ENCODE peak calls at places on chromosomes 11 and 22, in six cellular contexts. J is tibial nerve, W is fibroblast of lung, O is pancreas, X is SK-N-SH, Y is right atrium auricular region. Q is an unnamed sample.
A peak's percentile ranks its signal among the peaks of the same experiment; 100 is the strongest.

GRCh38 chr11:112610996-112611795 is 350.0 kb upstream of the NCAM1 start:
- DNase-seq in J (no peak), W (no peak), O (no peak), X (no peak), Y (no peak), Q (no peak)

GRCh38 chr22:24474221-24474620 is 20.9 kb upstream of the UPB1 start:
- DNase-seq in J (no peak), W (peak; percentile 96), O (no peak), X (no peak), Y (no peak), Q (no peak)

GRCh38 chr22:24146791-24147353 is 34.4 kb upstream of the SUSD2 start:
- DNase-seq in J (peak; percentile 24), W (peak; percentile 89), O (peak; percentile 40), X (peak; percentile 75), Y (no peak), Q (no peak)

GRCh38 chr11:113446938-113447337 is 28.3 kb downstream of the DRD2 start:
- DNase-seq in J (no peak), W (no peak), O (no peak), X (peak; percentile 44), Y (no peak), Q (no peak)

GRCh38 chr11:102010776-102011500 is 36.3 kb upstream of the CFAP300 start:
- DNase-seq in J (peak; percentile 56), W (peak; percentile 92), O (no peak), X (peak; percentile 17), Y (peak; percentile 74), Q (no peak)

GRCh38 chr11:102426000-102426399 is 26.6 kb downstream of the TMEM123 start:
- DNase-seq in J (no peak), W (no peak), O (no peak), X (no peak), Y (no peak), Q (no peak)

GRCh38 chr22:41603873-41604332 is 14.3 kb upstream of the PMM1 start:
- DNase-seq in J (no peak), W (peak; percentile 25), O (no peak), X (no peak), Y (no peak), Q (peak; percentile 20)

GRCh38 chr22:20836987-20837823 is 21.4 kb downstream of the PI4KA start:
- DNase-seq in J (no peak), W (no peak), O (no peak), X (no peak), Y (no peak), Q (no peak)

GRCh38 chr22:45334528-45334927 is 24.8 kb downstream of the FAM118A start:
- DNase-seq in J (no peak), W (no peak), O (no peak), X (no peak), Y (no peak), Q (no peak)

GRCh38 chr11:45170484-45170883 is 24.0 kb downstream of the PRDM11 start:
- DNase-seq in J (no peak), W (no peak), O (no peak), X (no peak), Y (no peak), Q (no peak)

GRCh38 chr11:59173964-59174663 is 2.2 kb downstream of the DTX4 start:
- DNase-seq in J (no peak), W (peak; percentile 7), O (peak; percentile 64), X (no peak), Y (no peak), Q (no peak)

GRCh38 chr11:940496-941135 is 14.9 kb downstream of the AP2A2 start:
- DNase-seq in J (no peak), W (no peak), O (no peak), X (no peak), Y (no peak), Q (no peak)

GRCh38 chr11:47466701-47467250 is 17.8 kb upstream of the RAPSN start:
- DNase-seq in J (no peak), W (peak; percentile 35), O (peak; percentile 71), X (peak; percentile 57), Y (no peak), Q (no peak)

GRCh38 chr22:45953178-45953577 is 23.8 kb downstream of the WNT7B start:
- DNase-seq in J (no peak), W (no peak), O (no peak), X (no peak), Y (no peak), Q (no peak)

GRCh38 chr11:17579451-17579850 is 32.4 kb downstream of the OTOG start:
- DNase-seq in J (no peak), W (no peak), O (no peak), X (no peak), Y (no peak), Q (no peak)

GRCh38 chr11:37141707-37142106 is 543.7 kb upstream of the RAG2 start:
- DNase-seq in J (no peak), W (no peak), O (no peak), X (no peak), Y (no peak), Q (no peak)

GRCh38 chr22:47626428-47627390 is 864.3 kb downstream of the TBC1D22A start:
- DNase-seq in J (no peak), W (no peak), O (no peak), X (no peak), Y (peak; percentile 40), Q (no peak)
- H3K9me3 ChIP-seq in J (no peaks in the 10 kb centered on the region), W (no peaks in the 10 kb centered on the region), O (no peaks in the 10 kb centered on the region), X (no peaks in the 10 kb centered on the region), Y (no peaks in the 10 kb centered on the region), Q (no peaks in the 10 kb centered on the region)

GRCh38 chr11:81444306-81444705 is 1289.4 kb downstream of the FAM181B start:
- DNase-seq in J (no peak), W (no peak), O (no peak), X (no peak), Y (no peak), Q (no peak)
- TF ChIP-seq CTCF in J (no peak), W (no peak), O (no peak), X (no peak), Y (peak; percentile 14), Q (no peak)

GRCh38 chr11:56950510-56950909 is 38.2 kb upstream of the OR5AK2 start:
- DNase-seq in J (no peak), W (no peak), O (no peak), X (no peak), Y (no peak), Q (no peak)
- H3K9me3 ChIP-seq in J (peaks cover 37% of the 10 kb centered on the region), W (no peaks in the 10 kb centered on the region), O (no peaks in the 10 kb centered on the region), X (no peaks in the 10 kb centered on the region), Y (no peaks in the 10 kb centered on the region), Q (no peaks in the 10 kb centered on the region)

GRCh38 chr11:64286801-64287159 is 1.1 kb downstream of the GPR137 start:
- DNase-seq in J (no peak), W (no peak), O (no peak), X (no peak), Y (no peak), Q (no peak)

GRCh38 chr11:64284048-64284961 is at the start of gene BAD:
- DNase-seq in J (peak; percentile 94), W (peak; percentile 85), O (peak; percentile 96), X (peak; percentile 99), Y (peak; percentile 97), Q (peak; percentile 89)

GRCh38 chr11:64284962-64285884 is at the start of gene GPR137:
- DNase-seq in J (peak; percentile 81), W (peak; percentile 61), O (peak; percentile 90), X (peak; percentile 97), Y (peak; percentile 83), Q (peak; percentile 90)

GRCh38 chr11:64287676-64288352 is 2.2 kb downstream of the GPR137 start:
- DNase-seq in J (no peak), W (no peak), O (no peak), X (no peak), Y (no peak), Q (no peak)

GRCh38 chr11:64285885-64286800 is 495 bp downstream of the GPR137 start:
- DNase-seq in J (no peak), W (no peak), O (peak; percentile 72), X (peak; percentile 73), Y (no peak), Q (no peak)
- TF ChIP-seq CTCF in J (no peak), W (no peak), O (no peak), X (peak; percentile 32), Y (no peak), Q (no peak)

GRCh38 chr11:97461044-97461880 is 1071.4 kb downstream of the JRKL start:
- DNase-seq in J (no peak), W (no peak), O (peak; percentile 4), X (no peak), Y (no peak), Q (no peak)
- H3K9me3 ChIP-seq in J (peaks cover 10% of the 10 kb centered on the region), W (no peaks in the 10 kb centered on the region), O (no peaks in the 10 kb centered on the region), X (no peaks in the 10 kb centered on the region), Y (no peaks in the 10 kb centered on the region), Q (peaks cover 9% of the 10 kb centered on the region)

GRCh38 chr11:117097567-117098268 is 510 bp downstream of the SIK3 start:
- DNase-seq in J (peak; percentile 42), W (no peak), O (peak; percentile 61), X (peak; percentile 82), Y (peak; percentile 61), Q (peak; percentile 31)

GRCh38 chr11:117099681-117100080 is 1.5 kb upstream of the SIK3 start:
- DNase-seq in J (no peak), W (no peak), O (no peak), X (no peak), Y (no peak), Q (no peak)

GRCh38 chr11:117096140-117096972 is 1.9 kb downstream of the SIK3 start:
- DNase-seq in J (no peak), W (no peak), O (no peak), X (peak; percentile 36), Y (no peak), Q (peak; percentile 39)

GRCh38 chr11:117096973-117097566 is 1.2 kb downstream of the SIK3 start:
- DNase-seq in J (no peak), W (no peak), O (no peak), X (no peak), Y (no peak), Q (no peak)

GRCh38 chr11:117098269-117099231 is at the start of gene SIK3:
- DNase-seq in J (peak; percentile 86), W (peak; percentile 85), O (peak; percentile 95), X (peak; percentile 100), Y (peak; percentile 92), Q (peak; percentile 90)
- TF ChIP-seq CTCF in J (peak; percentile 68), W (peak; percentile 55), O (no peak), X (peak; percentile 52), Y (peak; percentile 74), Q (peak; percentile 67)

GRCh38 chr11:71071736-71072509 is 180.5 kb downstream of the SHANK2 start:
- DNase-seq in J (no peak), W (no peak), O (no peak), X (no peak), Y (no peak), Q (no peak)
- H3K9me3 ChIP-seq in J (no peaks in the 10 kb centered on the region), W (no peaks in the 10 kb centered on the region), O (no peaks in the 10 kb centered on the region), X (no peaks in the 10 kb centered on the region), Y (no peaks in the 10 kb centered on the region), Q (no peaks in the 10 kb centered on the region)

DNA sequence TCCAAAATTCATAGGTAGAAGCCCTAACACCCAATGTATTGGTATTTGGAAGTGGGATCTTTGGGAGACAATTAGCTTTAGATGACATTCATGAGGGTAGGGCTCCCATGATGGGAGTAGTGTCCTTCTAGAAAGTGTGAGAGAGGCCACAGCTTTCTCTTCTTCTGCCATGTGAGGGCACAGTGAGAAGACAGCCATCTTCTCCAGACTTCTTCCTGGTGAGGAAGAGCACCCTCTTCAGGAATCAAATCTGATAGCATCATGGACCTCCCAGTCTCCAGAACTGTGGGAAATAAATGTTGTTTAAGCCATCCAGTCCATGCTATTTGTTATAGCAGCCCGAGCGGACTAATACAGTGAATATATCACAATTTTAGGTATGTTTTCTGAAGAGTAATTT is 96.9 kb downstream of the CNTN5 start:
- DNase-seq in J (no peak), W (no peak), O (no peak), X (no peak), Y (no peak), Q (no peak)
- TF ChIP-seq CTCF in J (no peak), W (no peak), O (no peak), X (no peak), Y (no peak), Q (no peak)

GRCh38 chr22:49576241-49577141 is 251.2 kb downstream of the BRD1 start:
- DNase-seq in J (no peak), W (no peak), O (no peak), X (peak; percentile 9), Y (no peak), Q (no peak)
- H3K9me3 ChIP-seq in J (peaks cover 31% of the 10 kb centered on the region), W (peaks cover 2% of the 10 kb centered on the region), O (no peaks in the 10 kb centered on the region), X (no peaks in the 10 kb centered on the region), Y (no peaks in the 10 kb centered on the region), Q (peaks cover 9% of the 10 kb centered on the region)

Q was measured in CD4-positive, alpha-beta T cell.